ENCODE peak calls at places on chromosome 16, in ten cellular contexts. P is ovary, J is lower leg skin, S is upper lobe of left lung, O is adrenal gland, W is prostate gland, B is heart left ventricle, H is A549, A is sigmoid colon, X is IMR-90. G is an unnamed sample.

GRCh38 chr16:67542464-67542863 is 13.8 kb downstream of the RIPOR1 start:
- DNase-seq in W (no peak), H (peak; percentile 83), B (no peak), X (peak; percentile 66), A (peak; percentile 76), J (no peak), P (peak; percentile 35), O (peak; percentile 45), S (peak; percentile 49), G (peak; percentile 74)

GRCh38 chr16:71552698-71553503 is 24.0 kb downstream of the TAT start:
- DNase-seq in A (no peak), W (no peak), P (no peak), H (peak; percentile 42), B (no peak), J (no peak), O (no peak), S (no peak), X (no peak), G (no peak)

GRCh38 chr16:26019885-26020284 is 328.1 kb downstream of the HS3ST4 start:
- DNase-seq in W (no peak), P (no peak), J (no peak), B (no peak), H (no peak), A (no peak), X (no peak), S (no peak), O (no peak), G (no peak)

GRCh38 chr16:87161822-87162676 is 155.1 kb downstream of the C16orf95 start:
- DNase-seq in W (no peak), P (no peak), B (no peak), J (no peak), H (no peak), S (no peak), X (no peak), O (no peak), A (no peak), G (no peak)

GRCh38 chr16:27779719-27780161 is 229.8 kb downstream of the KATNIP start:
- DNase-seq in P (peak; percentile 58), J (no peak), H (peak; percentile 33), B (no peak), X (peak; percentile 46), S (peak; percentile 61), A (no peak), W (peak; percentile 17), O (peak; percentile 25), G (no peak)

GRCh38 chr16:28309811-28310311 is 17.5 kb downstream of the SBK1 start:
- DNase-seq in S (peak; percentile 51), A (no peak), H (no peak), O (no peak), W (no peak), P (no peak), B (peak; percentile 74), X (no peak), J (no peak), G (no peak)

GRCh38 chr16:57620316-57621231 is 7.9 kb upstream of the ADGRG1 start:
- DNase-seq in H (no peak), A (peak; percentile 49), J (peak; percentile 89), O (no peak), X (no peak), P (no peak), B (peak; percentile 49), S (peak; percentile 59), W (peak; percentile 86), G (no peak)

GRCh38 chr16:23403547-23403946 is 49.4 kb downstream of the COG7 start:
- DNase-seq in P (no peak), B (no peak), X (no peak), W (no peak), J (no peak), A (peak; percentile 63), H (no peak), O (no peak), S (no peak), G (no peak)

GRCh38 chr16:77775911-77776909 is 12.2 kb upstream of the VAT1L start:
- DNase-seq in J (no peak), P (no peak), B (no peak), A (no peak), H (no peak), X (peak; percentile 65), W (no peak), O (no peak), S (no peak), G (no peak)

GRCh38 chr16:10576390-10577304 is 3.8 kb downstream of the EMP2 start:
- DNase-seq in H (no peak), J (no peak), S (no peak), P (no peak), X (peak; percentile 30), A (no peak), O (no peak), B (no peak), W (no peak), G (no peak)

GRCh38 chr16:70747703-70748631 is 53.0 kb downstream of the VAC14 start:
- DNase-seq in X (peak; percentile 16), A (no peak), B (peak; percentile 32), H (no peak), J (no peak), O (no peak), W (no peak), P (no peak), S (peak; percentile 80), G (no peak)

DNA sequence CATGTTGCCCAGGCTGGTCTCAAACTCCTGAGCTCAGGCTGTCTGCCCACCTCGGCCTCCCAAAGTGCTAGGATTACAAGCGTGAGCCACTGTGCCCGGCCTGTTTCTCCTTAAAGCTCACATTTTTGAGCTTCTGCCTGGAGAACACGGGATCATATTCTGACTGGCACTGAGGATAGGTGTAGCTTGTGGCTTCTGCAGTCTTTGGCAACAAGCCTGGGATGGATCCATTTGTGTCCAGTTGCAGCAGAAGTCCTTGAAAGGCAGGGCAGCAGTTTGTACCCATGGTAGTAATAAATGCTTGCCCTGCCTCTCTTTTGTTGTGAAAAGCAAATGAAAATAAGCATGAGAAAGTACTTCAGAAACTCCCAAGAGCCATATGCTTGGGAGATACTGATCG is 3.0 kb upstream of the CORO7 start:
- DNase-seq in X (no peak), O (peak; percentile 85), A (no peak), H (no peak), P (no peak), W (no peak), S (no peak), J (no peak), B (no peak), G (no peak)
- H3K4me3 ChIP-seq in X (no peak overlapping the region), O (no peak overlapping the region), A (no peak overlapping the region), H (no peak overlapping the region), P (no peak overlapping the region), W (no peak overlapping the region), S (no peak overlapping the region), J (no peak overlapping the region), B (no peak overlapping the region), G (no peak overlapping the region)

DNA sequence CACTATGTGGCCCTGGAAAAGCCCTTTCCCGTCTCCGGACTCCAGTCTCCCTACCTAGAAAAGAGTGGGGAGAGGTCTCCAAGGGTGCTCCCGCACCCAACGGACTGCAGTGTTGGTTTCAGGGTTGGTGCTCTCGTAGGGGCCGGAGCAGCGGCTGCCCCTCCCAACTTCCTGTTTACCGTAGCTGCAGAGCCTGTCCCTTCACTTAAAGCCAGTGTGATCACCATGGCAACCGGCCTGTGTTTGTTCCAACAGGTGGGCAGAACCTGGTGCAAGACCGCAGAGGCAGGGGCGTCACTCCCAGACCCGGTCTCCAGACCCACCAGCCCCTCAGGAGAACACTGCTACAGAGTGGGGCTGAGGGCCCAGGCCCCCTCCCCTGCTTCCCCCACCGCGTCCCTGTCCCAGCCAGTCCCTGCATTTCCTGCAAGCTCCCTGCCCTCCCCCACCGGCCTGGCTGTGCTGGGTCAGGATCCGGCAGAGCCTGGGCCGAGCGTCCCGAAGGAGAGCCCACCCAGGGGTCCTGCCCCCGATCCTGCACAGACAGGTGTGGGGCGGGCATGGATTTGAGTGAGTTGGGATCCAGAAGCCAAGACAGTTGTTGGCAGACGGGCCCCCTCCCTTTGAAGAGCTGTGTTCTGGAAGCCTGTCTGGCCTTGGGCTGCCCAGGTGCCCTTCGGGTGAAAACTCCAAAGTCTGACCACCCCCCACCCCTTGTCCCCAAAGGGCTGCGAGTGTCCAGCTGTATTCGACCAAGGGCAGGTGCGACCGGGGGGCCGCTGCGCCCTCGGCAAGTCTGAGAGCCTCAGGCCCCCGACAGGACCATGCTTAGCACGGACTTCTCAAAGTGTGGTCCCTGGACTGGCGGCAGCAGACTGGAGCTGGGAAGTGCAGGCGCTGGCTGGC is 1.5 kb upstream of the BAIAP3 start:
- DNase-seq in W (peak; percentile 58), X (peak; percentile 30), J (peak; percentile 94), P (no peak), S (peak; percentile 76), A (peak; percentile 86), O (peak; percentile 68), B (peak; percentile 80), H (peak; percentile 82), G (peak; percentile 97)
- TF ChIP-seq POLR2A in W (peak; percentile 22), X (no peak), J (no peak), P (no peak), S (no peak), A (no peak), O (no peak), B (peak; percentile 40), H (no peak), G (no peak)

GRCh38 chr16:21277927-21278706 is at the start of gene CRYM:
- DNase-seq in X (no peak), A (peak; percentile 79), H (peak; percentile 52), J (peak; percentile 88), O (peak; percentile 46), P (peak; percentile 65), B (peak; percentile 79), W (peak; percentile 71), S (peak; percentile 61), G (peak; percentile 87)
- H3K4me3 ChIP-seq in X (peak within 1 kb of the TSS; percentile 35), A (peak within 1 kb of the TSS; percentile 50), H (peak within 1 kb of the TSS; percentile 54), J (peak within 1 kb of the TSS; percentile 19), O (peak within 1 kb of the TSS; percentile 54), P (peak within 1 kb of the TSS; percentile 19), B (peak within 1 kb of the TSS; percentile 24), W (peak within 1 kb of the TSS; percentile 45), S (peak within 1 kb of the TSS; percentile 33), G (peak within 1 kb of the TSS; percentile 42)

DNA sequence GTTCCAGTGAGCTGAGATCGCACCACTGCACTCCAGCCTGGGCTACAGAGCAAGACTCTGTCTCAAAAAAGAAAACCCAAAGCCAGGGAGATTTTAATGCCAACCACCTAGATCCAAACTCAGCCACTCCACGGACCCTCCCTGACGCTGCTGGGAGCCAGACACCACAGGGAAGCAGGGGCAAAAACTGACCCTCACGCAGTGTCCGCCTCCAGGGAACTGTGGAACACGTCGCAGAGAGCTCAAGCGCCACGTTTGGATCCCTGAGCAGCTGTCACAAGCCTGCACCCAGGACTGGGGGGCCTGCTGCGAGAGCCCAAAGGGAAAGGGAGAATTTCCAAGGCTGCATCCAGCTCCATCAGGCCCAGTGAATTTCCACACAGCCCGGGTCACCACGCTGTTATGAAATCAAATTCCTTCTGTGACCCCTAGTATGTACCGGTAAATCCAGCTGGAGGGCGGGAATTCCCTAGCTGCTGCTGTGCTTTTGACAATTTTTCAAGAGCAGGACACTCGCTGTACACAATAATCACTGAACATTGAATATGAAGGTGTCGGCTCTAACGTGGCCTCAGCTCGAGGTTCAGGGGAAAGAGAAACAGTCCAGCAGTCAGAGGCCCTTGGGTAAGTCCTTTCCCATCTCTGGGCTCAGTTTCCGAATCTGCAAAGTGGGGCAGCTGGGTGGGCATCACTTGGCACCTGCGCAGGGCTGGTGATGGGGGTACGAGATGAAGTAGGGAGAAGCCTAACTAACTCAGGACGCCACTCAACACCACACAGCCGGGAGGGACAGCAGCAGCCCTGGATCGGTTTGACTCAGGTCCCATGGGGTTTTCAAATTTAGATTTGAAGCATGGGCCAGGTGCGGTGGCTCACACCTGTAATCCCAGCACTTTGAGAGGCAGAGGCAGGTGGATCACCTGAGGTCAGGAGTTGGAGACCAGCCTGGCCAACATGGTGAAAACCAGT is 8.6 kb downstream of the CARHSP1 start:
- DNase-seq in J (no peak), S (peak; percentile 81), X (peak; percentile 79), A (peak; percentile 93), O (peak; percentile 88), W (no peak), P (peak; percentile 46), B (peak; percentile 62), H (no peak), G (no peak)
- TF ChIP-seq POLR2A in J (no peak), S (no peak), X (no peak), A (no peak), O (peak; percentile 19), W (no peak), P (no peak), B (no peak), H (no peak), G (no peak)